ENCODE peak calls at places on chromosomes 16 and 17, in four cellular contexts. One of them, this sample, is unnamed.

GRCh38 chr17:8109669-8110455 is 8.5 kb downstream of the ALOXE3 start:
- DNase-seq in cardiac muscle cell: peak
- DNase-seq in lung: no peak
- DNase-seq in CD8-positive, alpha-beta T cell: peak
- DNase-seq in this sample: peak

GRCh38 chr16:24855678-24856077 is 9.9 kb downstream of the SLC5A11 start:
- DNase-seq in CD8-positive, alpha-beta T cell: no peak
- DNase-seq in cardiac muscle cell: no peak
- DNase-seq in lung: no peak
- DNase-seq in this sample: no peak

GRCh38 chr17:57405486-57406072 is 149.3 kb downstream of the MSI2 start:
- DNase-seq in lung: no peak
- DNase-seq in CD8-positive, alpha-beta T cell: no peak
- DNase-seq in cardiac muscle cell: no peak
- DNase-seq in this sample: no peak

GRCh38 chr17:82388223-82388921 is 16.8 kb downstream of the UTS2R start:
- DNase-seq in lung: no peak
- DNase-seq in cardiac muscle cell: no peak
- DNase-seq in CD8-positive, alpha-beta T cell: no peak
- DNase-seq in this sample: no peak

GRCh38 chr17:964881-965280 is 14.7 kb downstream of the NXN start:
- DNase-seq in CD8-positive, alpha-beta T cell: no peak
- DNase-seq in cardiac muscle cell: peak
- DNase-seq in lung: no peak
- DNase-seq in this sample: no peak

GRCh38 chr16:50711862-50712567 is 18.6 kb downstream of the NOD2 start:
- DNase-seq in CD8-positive, alpha-beta T cell: no peak
- DNase-seq in cardiac muscle cell: no peak
- DNase-seq in lung: no peak
- DNase-seq in this sample: no peak

GRCh38 chr17:19306160-19307111 is 56.1 kb downstream of the B9D1 start:
- DNase-seq in lung: no peak
- DNase-seq in CD8-positive, alpha-beta T cell: no peak
- DNase-seq in cardiac muscle cell: no peak
- DNase-seq in this sample: peak

GRCh38 chr17:12242390-12242954 is 221.8 kb downstream of the MAP2K4 start:
- DNase-seq in cardiac muscle cell: no peak
- DNase-seq in lung: no peak
- DNase-seq in CD8-positive, alpha-beta T cell: no peak
- DNase-seq in this sample: no peak

GRCh38 chr16:56317998-56318912 is 107.1 kb downstream of the AMFR start:
- DNase-seq in cardiac muscle cell: peak
- DNase-seq in lung: peak
- DNase-seq in CD8-positive, alpha-beta T cell: peak
- DNase-seq in this sample: peak

GRCh38 chr17:81457396-81457795 is 55.2 kb downstream of the ACTG1 start:
- DNase-seq in lung: no peak
- DNase-seq in CD8-positive, alpha-beta T cell: no peak
- DNase-seq in cardiac muscle cell: no peak
- DNase-seq in this sample: no peak

GRCh38 chr17:81431545-81432482 is 36.6 kb downstream of the BAHCC1 start:
- DNase-seq in lung: no peak
- DNase-seq in cardiac muscle cell: no peak
- DNase-seq in CD8-positive, alpha-beta T cell: no peak
- DNase-seq in this sample: no peak

GRCh38 chr16:67158637-67159600 is 790 bp downstream of the TRADD start:
- DNase-seq in CD8-positive, alpha-beta T cell: peak
- DNase-seq in cardiac muscle cell: peak
- DNase-seq in lung: no peak
- DNase-seq in this sample: peak

GRCh38 chr17:47733047-47733413 is at the start of gene TBX21:
- DNase-seq in lung: peak
- DNase-seq in cardiac muscle cell: peak
- DNase-seq in CD8-positive, alpha-beta T cell: peak
- DNase-seq in this sample: peak

GRCh38 chr16:25734473-25735100 is 42.8 kb downstream of the HS3ST4 start:
- DNase-seq in cardiac muscle cell: no peak
- DNase-seq in CD8-positive, alpha-beta T cell: no peak
- DNase-seq in lung: no peak
- DNase-seq in this sample: no peak

GRCh38 chr17:30210901-30211300 is 24.6 kb downstream of the SLC6A4 start:
- DNase-seq in CD8-positive, alpha-beta T cell: no peak
- DNase-seq in lung: no peak
- DNase-seq in cardiac muscle cell: no peak
- DNase-seq in this sample: no peak

GRCh38 chr17:36203335-36203734 is 6.8 kb upstream of the CCL3L1 start:
- DNase-seq in cardiac muscle cell: no peak
- DNase-seq in CD8-positive, alpha-beta T cell: no peak
- DNase-seq in lung: no peak
- DNase-seq in this sample: no peak

GRCh38 chr17:28381141-28381825 is 9.8 kb downstream of the SARM1 start:
- DNase-seq in cardiac muscle cell: peak
- DNase-seq in lung: peak
- DNase-seq in CD8-positive, alpha-beta T cell: no peak
- DNase-seq in this sample: no peak

GRCh38 chr17:142876-143784 is 5.8 kb downstream of the SCGB1C2 start:
- DNase-seq in cardiac muscle cell: no peak
- DNase-seq in lung: peak
- DNase-seq in CD8-positive, alpha-beta T cell: no peak
- DNase-seq in this sample: no peak

GRCh38 chr16:29996773-29997250 is 771 bp downstream of the INO80E start:
- DNase-seq in cardiac muscle cell: no peak
- DNase-seq in lung: no peak
- DNase-seq in CD8-positive, alpha-beta T cell: no peak
- DNase-seq in this sample: no peak
- H3K27ac ChIP-seq in cardiac muscle cell: no peak
- H3K27ac ChIP-seq in lung: no peak
- H3K27ac ChIP-seq in CD8-positive, alpha-beta T cell: peak
- H3K27ac ChIP-seq in this sample: peak

DNA sequence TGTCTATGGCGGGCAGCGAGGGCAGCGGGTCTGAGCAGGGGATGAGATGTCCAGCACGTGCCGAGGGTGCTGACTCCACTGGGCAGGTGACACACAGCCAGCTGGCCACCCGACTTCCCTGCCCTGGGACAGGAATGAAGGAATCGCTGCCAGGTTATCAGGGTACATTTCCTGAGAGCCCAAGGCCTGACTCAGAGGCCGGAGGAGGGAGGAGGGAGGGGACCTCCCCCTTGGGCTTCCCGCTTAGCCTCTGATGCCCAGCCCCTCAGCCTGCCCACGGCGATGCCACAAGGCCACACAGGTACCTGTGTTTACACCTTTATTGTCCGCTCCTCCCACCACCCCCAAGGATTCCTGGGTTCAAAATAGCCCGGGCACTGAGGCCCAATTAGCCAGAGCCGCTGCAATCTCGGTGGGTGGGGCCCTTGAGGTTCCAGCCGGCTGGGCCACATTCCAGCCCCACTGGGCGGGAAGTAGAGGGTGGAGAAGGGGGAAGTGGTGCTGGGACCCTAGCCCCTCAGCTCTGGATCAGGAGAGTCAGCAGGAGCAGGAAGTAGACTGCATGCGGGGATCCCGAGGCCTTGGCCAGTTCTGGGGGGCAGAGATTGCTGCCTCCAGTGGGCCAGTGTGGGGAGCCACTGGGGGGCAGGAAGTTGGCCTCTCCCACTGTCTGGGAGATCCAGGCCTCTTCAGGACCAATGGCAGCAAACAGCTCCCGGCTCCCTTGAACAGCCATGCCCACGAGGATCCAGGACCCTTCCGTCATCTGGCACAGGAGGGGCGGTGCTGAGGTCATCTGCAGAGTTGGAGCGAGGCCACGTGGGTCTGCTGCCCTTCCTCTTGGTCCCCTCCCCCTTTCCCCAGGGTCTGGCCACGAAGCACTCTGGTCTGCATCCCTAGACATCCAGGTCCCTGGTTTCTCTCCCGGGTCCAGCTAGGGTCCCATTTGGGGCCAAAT is 3.4 kb upstream of the PRSS8 start:
- DNase-seq in CD8-positive, alpha-beta T cell: no peak
- DNase-seq in lung: peak
- DNase-seq in cardiac muscle cell: no peak
- DNase-seq in this sample: no peak
- H3K4me3 ChIP-seq in CD8-positive, alpha-beta T cell: no peak
- H3K4me3 ChIP-seq in lung: no peak
- H3K4me3 ChIP-seq in cardiac muscle cell: no peak
- H3K4me3 ChIP-seq in this sample: no peak

DNA sequence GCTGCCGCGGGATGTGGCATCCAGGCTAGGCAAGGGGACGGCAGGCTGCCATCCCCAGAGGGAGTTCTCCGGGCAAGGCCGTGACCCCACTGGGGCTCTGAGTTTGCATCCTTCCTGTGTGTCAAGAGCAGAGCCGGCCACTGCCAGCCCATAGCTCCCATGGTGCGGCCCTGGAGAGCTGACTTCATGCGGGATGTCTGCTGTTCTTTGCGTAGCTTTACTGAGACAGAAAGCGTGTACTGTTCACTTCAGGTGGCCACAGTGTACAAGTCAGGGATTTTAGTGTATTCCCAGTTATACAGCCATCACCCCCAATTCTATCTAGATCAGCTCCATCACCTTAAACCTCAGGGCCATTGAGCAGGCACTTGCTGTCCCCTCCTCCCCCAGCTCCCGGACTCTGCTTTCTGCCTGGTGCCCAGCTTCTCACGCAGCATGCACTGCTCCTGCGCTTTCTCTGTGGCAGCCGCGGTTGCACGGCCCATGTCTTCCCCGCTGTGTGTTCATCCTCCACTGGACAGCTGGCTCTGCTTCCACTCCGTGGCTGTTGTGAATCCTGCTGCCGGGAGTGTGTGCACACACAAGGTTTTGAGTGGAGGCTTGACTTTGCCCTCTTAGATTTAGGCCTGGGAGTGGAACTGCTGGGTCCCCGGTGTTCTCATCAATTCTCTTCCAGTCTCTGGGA is 71.2 kb downstream of the KLHDC4 start:
- DNase-seq in CD8-positive, alpha-beta T cell: no peak
- DNase-seq in cardiac muscle cell: no peak
- DNase-seq in lung: no peak
- DNase-seq in this sample: no peak
- H3K27ac ChIP-seq in CD8-positive, alpha-beta T cell: no peak
- H3K27ac ChIP-seq in cardiac muscle cell: no peak
- H3K27ac ChIP-seq in lung: no peak
- H3K27ac ChIP-seq in this sample: no peak

GRCh38 chr17:42329025-42329976 is 41.0 kb downstream of the STAT5A start:
- DNase-seq in CD8-positive, alpha-beta T cell: no peak
- DNase-seq in cardiac muscle cell: no peak
- DNase-seq in lung: no peak
- DNase-seq in this sample: no peak
- H3K4me3 ChIP-seq in CD8-positive, alpha-beta T cell: no peak
- H3K4me3 ChIP-seq in cardiac muscle cell: no peak
- H3K4me3 ChIP-seq in lung: no peak
- H3K4me3 ChIP-seq in this sample: no peak

GRCh38 chr16:11715246-11715947 is 27.3 kb downstream of the TXNDC11 start:
- DNase-seq in lung: no peak
- DNase-seq in cardiac muscle cell: no peak
- DNase-seq in CD8-positive, alpha-beta T cell: no peak
- DNase-seq in this sample: no peak

GRCh38 chr16:11721781-11722467 is 20.7 kb downstream of the TXNDC11 start:
- DNase-seq in cardiac muscle cell: no peak
- DNase-seq in lung: no peak
- DNase-seq in CD8-positive, alpha-beta T cell: no peak
- DNase-seq in this sample: no peak

GRCh38 chr16:11719171-11719570 is 23.5 kb downstream of the TXNDC11 start:
- DNase-seq in CD8-positive, alpha-beta T cell: no peak
- DNase-seq in cardiac muscle cell: no peak
- DNase-seq in lung: no peak
- DNase-seq in this sample: no peak

GRCh38 chr16:11716330-11716729 is 26.3 kb downstream of the TXNDC11 start:
- DNase-seq in CD8-positive, alpha-beta T cell: no peak
- DNase-seq in lung: no peak
- DNase-seq in cardiac muscle cell: no peak
- DNase-seq in this sample: no peak

DNA sequence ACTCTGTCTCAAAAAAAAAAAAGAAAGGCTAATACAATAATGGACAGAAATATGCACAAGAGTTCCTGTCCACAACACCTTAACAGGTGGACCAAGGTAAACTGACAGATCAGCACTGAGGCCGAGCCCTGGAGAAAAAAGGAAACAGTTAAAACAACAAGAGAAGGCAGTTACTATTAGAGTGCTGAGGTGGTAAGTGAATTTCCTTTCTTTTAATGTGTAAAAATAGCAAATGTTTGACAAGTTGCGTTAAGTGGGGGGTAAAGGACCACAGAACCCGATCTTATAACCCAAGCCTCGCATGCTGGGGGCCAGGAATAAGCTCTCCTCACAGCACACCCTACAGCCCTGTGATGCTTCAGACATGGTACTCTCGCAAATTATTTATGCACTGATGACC is 24.8 kb downstream of the TXNDC11 start:
- DNase-seq in cardiac muscle cell: no peak
- DNase-seq in CD8-positive, alpha-beta T cell: no peak
- DNase-seq in lung: no peak
- DNase-seq in this sample: no peak
- H3K27ac ChIP-seq in cardiac muscle cell: no peak
- H3K27ac ChIP-seq in CD8-positive, alpha-beta T cell: no peak
- H3K27ac ChIP-seq in lung: no peak
- H3K27ac ChIP-seq in this sample: no peak

DNA sequence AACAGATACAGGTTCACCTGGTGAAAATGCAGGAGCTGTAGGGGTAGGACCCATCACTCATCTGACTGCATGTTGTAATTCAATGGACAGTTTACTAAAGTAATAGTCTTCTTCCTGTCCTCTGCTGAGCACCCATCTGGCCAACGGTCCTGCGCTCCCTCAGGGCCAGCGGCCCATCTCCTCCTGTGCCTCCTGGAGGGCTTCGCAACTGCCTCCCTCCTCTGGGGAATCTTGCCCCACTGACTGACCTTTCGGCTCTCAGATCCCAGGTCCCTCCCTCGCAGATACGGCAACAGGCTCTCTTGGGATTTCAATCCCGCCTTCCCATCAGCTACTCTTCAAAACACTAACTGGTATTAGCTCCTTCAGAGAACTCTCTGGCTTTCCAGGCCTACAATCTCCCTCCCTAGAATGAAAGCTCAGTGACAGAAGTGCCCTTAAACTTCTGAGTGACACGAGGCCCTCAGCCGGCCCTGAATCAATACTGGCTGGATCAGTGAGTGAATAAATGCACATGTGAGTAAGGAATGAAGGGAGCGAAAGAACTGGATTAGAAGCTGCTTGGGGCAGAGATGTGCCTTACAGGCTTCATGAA is 1.3 kb downstream of the PEMT start:
- DNase-seq in lung: no peak
- DNase-seq in cardiac muscle cell: peak
- DNase-seq in CD8-positive, alpha-beta T cell: no peak
- DNase-seq in this sample: no peak
- H3K4me3 ChIP-seq in lung: no peak
- H3K4me3 ChIP-seq in cardiac muscle cell: peak
- H3K4me3 ChIP-seq in CD8-positive, alpha-beta T cell: peak
- H3K4me3 ChIP-seq in this sample: peak

This sample was measured in CD8-positive, alpha-beta memory T cell.